ENCODE peak calls at places on chromosomes 6 and 20, in ten cellular contexts. One of them, this sample, is unnamed.

GRCh38 chr20:45095753-45096371 is 5.1 kb downstream of the KCNS1 start:
- DNase-seq in putamen: peak
- DNase-seq in stomach: peak
- DNase-seq in stimulated activated CD8-positive, alpha-beta memory T cell treated with anti-CD3 and anti-CD28 coated beads, Interleukin-4, amount 100 ng/mL, for 24 hours: peak
- DNase-seq in GF-D8: peak
- DNase-seq in body of pancreas: peak
- DNase-seq in CD8-positive, alpha-beta memory T cell: peak
- DNase-seq in AG08395: peak
- DNase-seq in stimulated activated CD4-positive, alpha-beta T cell treated with anti-CD3 and anti-CD28 coated beads, Interleukin-4, amount 100 ng/mL, for 1 hour: peak
- DNase-seq in NCI-H1105: peak
- DNase-seq in this sample: peak

GRCh38 chr6:10403385-10404106 is 11.3 kb downstream of the TFAP2A start:
- DNase-seq in putamen: no peak
- DNase-seq in stomach: no peak
- DNase-seq in stimulated activated CD8-positive, alpha-beta memory T cell treated with anti-CD3 and anti-CD28 coated beads, Interleukin-4, amount 100 ng/mL, for 24 hours: no peak
- DNase-seq in GF-D8: no peak
- DNase-seq in body of pancreas: no peak
- DNase-seq in CD8-positive, alpha-beta memory T cell: no peak
- DNase-seq in AG08395: peak
- DNase-seq in stimulated activated CD4-positive, alpha-beta T cell treated with anti-CD3 and anti-CD28 coated beads, Interleukin-4, amount 100 ng/mL, for 1 hour: no peak
- DNase-seq in NCI-H1105: no peak
- DNase-seq in this sample: no peak

GRCh38 chr20:21518292-21518991 is 4.6 kb upstream of the NKX2-2 start:
- DNase-seq in putamen: no peak
- DNase-seq in stomach: no peak
- DNase-seq in stimulated activated CD8-positive, alpha-beta memory T cell treated with anti-CD3 and anti-CD28 coated beads, Interleukin-4, amount 100 ng/mL, for 24 hours: no peak
- DNase-seq in GF-D8: no peak
- DNase-seq in body of pancreas: no peak
- DNase-seq in CD8-positive, alpha-beta memory T cell: no peak
- DNase-seq in AG08395: no peak
- DNase-seq in stimulated activated CD4-positive, alpha-beta T cell treated with anti-CD3 and anti-CD28 coated beads, Interleukin-4, amount 100 ng/mL, for 1 hour: no peak
- DNase-seq in NCI-H1105: no peak
- DNase-seq in this sample: no peak

GRCh38 chr6:113089056-113089455 is 741.9 kb downstream of the RFPL4B start:
- DNase-seq in putamen: no peak
- DNase-seq in stomach: no peak
- DNase-seq in stimulated activated CD8-positive, alpha-beta memory T cell treated with anti-CD3 and anti-CD28 coated beads, Interleukin-4, amount 100 ng/mL, for 24 hours: no peak
- DNase-seq in GF-D8: no peak
- DNase-seq in body of pancreas: no peak
- DNase-seq in CD8-positive, alpha-beta memory T cell: no peak
- DNase-seq in AG08395: no peak
- DNase-seq in stimulated activated CD4-positive, alpha-beta T cell treated with anti-CD3 and anti-CD28 coated beads, Interleukin-4, amount 100 ng/mL, for 1 hour: no peak
- DNase-seq in NCI-H1105: no peak
- DNase-seq in this sample: no peak

GRCh38 chr6:117616971-117617765 is 14.9 kb upstream of the GOPC start:
- DNase-seq in putamen: no peak
- DNase-seq in stomach: no peak
- DNase-seq in stimulated activated CD8-positive, alpha-beta memory T cell treated with anti-CD3 and anti-CD28 coated beads, Interleukin-4, amount 100 ng/mL, for 24 hours: no peak
- DNase-seq in GF-D8: no peak
- DNase-seq in body of pancreas: no peak
- DNase-seq in CD8-positive, alpha-beta memory T cell: no peak
- DNase-seq in AG08395: no peak
- DNase-seq in stimulated activated CD4-positive, alpha-beta T cell treated with anti-CD3 and anti-CD28 coated beads, Interleukin-4, amount 100 ng/mL, for 1 hour: peak
- DNase-seq in NCI-H1105: no peak
- DNase-seq in this sample: no peak

GRCh38 chr6:169501128-169501527 is 200.7 kb downstream of the WDR27 start:
- DNase-seq in putamen: no peak
- DNase-seq in stomach: no peak
- DNase-seq in stimulated activated CD8-positive, alpha-beta memory T cell treated with anti-CD3 and anti-CD28 coated beads, Interleukin-4, amount 100 ng/mL, for 24 hours: no peak
- DNase-seq in GF-D8: no peak
- DNase-seq in body of pancreas: no peak
- DNase-seq in CD8-positive, alpha-beta memory T cell: peak
- DNase-seq in AG08395: no peak
- DNase-seq in stimulated activated CD4-positive, alpha-beta T cell treated with anti-CD3 and anti-CD28 coated beads, Interleukin-4, amount 100 ng/mL, for 1 hour: no peak
- DNase-seq in NCI-H1105: no peak
- DNase-seq in this sample: no peak

GRCh38 chr20:16005612-16006493 is 567.4 kb downstream of the KIF16B start:
- DNase-seq in putamen: no peak
- DNase-seq in stomach: no peak
- DNase-seq in stimulated activated CD8-positive, alpha-beta memory T cell treated with anti-CD3 and anti-CD28 coated beads, Interleukin-4, amount 100 ng/mL, for 24 hours: no peak
- DNase-seq in GF-D8: no peak
- DNase-seq in body of pancreas: no peak
- DNase-seq in CD8-positive, alpha-beta memory T cell: no peak
- DNase-seq in AG08395: no peak
- DNase-seq in stimulated activated CD4-positive, alpha-beta T cell treated with anti-CD3 and anti-CD28 coated beads, Interleukin-4, amount 100 ng/mL, for 1 hour: no peak
- DNase-seq in NCI-H1105: no peak
- DNase-seq in this sample: no peak

GRCh38 chr6:43742285-43742684 is 27.7 kb upstream of the VEGFA start:
- DNase-seq in putamen: no peak
- DNase-seq in stomach: no peak
- DNase-seq in stimulated activated CD8-positive, alpha-beta memory T cell treated with anti-CD3 and anti-CD28 coated beads, Interleukin-4, amount 100 ng/mL, for 24 hours: no peak
- DNase-seq in GF-D8: no peak
- DNase-seq in body of pancreas: no peak
- DNase-seq in CD8-positive, alpha-beta memory T cell: no peak
- DNase-seq in AG08395: no peak
- DNase-seq in stimulated activated CD4-positive, alpha-beta T cell treated with anti-CD3 and anti-CD28 coated beads, Interleukin-4, amount 100 ng/mL, for 1 hour: no peak
- DNase-seq in NCI-H1105: no peak
- DNase-seq in this sample: no peak

GRCh38 chr6:113434641-113435040 is 422.5 kb upstream of the MARCKS start:
- DNase-seq in putamen: no peak
- DNase-seq in stomach: no peak
- DNase-seq in stimulated activated CD8-positive, alpha-beta memory T cell treated with anti-CD3 and anti-CD28 coated beads, Interleukin-4, amount 100 ng/mL, for 24 hours: no peak
- DNase-seq in GF-D8: no peak
- DNase-seq in body of pancreas: no peak
- DNase-seq in CD8-positive, alpha-beta memory T cell: no peak
- DNase-seq in AG08395: no peak
- DNase-seq in stimulated activated CD4-positive, alpha-beta T cell treated with anti-CD3 and anti-CD28 coated beads, Interleukin-4, amount 100 ng/mL, for 1 hour: no peak
- DNase-seq in NCI-H1105: no peak
- DNase-seq in this sample: no peak

GRCh38 chr6:13373488-13373886 is 45.1 kb upstream of the TBC1D7 start:
- DNase-seq in putamen: no peak
- DNase-seq in stomach: no peak
- DNase-seq in stimulated activated CD8-positive, alpha-beta memory T cell treated with anti-CD3 and anti-CD28 coated beads, Interleukin-4, amount 100 ng/mL, for 24 hours: no peak
- DNase-seq in GF-D8: no peak
- DNase-seq in body of pancreas: no peak
- DNase-seq in CD8-positive, alpha-beta memory T cell: no peak
- DNase-seq in AG08395: no peak
- DNase-seq in stimulated activated CD4-positive, alpha-beta T cell treated with anti-CD3 and anti-CD28 coated beads, Interleukin-4, amount 100 ng/mL, for 1 hour: no peak
- DNase-seq in NCI-H1105: no peak
- DNase-seq in this sample: no peak

GRCh38 chr6:71887006-71887743 is 825 bp downstream of the RIMS1 start:
- DNase-seq in putamen: no peak
- DNase-seq in stomach: no peak
- DNase-seq in stimulated activated CD8-positive, alpha-beta memory T cell treated with anti-CD3 and anti-CD28 coated beads, Interleukin-4, amount 100 ng/mL, for 24 hours: no peak
- DNase-seq in GF-D8: no peak
- DNase-seq in body of pancreas: no peak
- DNase-seq in CD8-positive, alpha-beta memory T cell: no peak
- DNase-seq in AG08395: peak
- DNase-seq in stimulated activated CD4-positive, alpha-beta T cell treated with anti-CD3 and anti-CD28 coated beads, Interleukin-4, amount 100 ng/mL, for 1 hour: no peak
- DNase-seq in NCI-H1105: no peak
- DNase-seq in this sample: no peak

GRCh38 chr6:75244063-75244575 is 518 bp upstream of the COX7A2 start:
- DNase-seq in putamen: no peak
- DNase-seq in stomach: no peak
- DNase-seq in stimulated activated CD8-positive, alpha-beta memory T cell treated with anti-CD3 and anti-CD28 coated beads, Interleukin-4, amount 100 ng/mL, for 24 hours: no peak
- DNase-seq in GF-D8: no peak
- DNase-seq in body of pancreas: no peak
- DNase-seq in CD8-positive, alpha-beta memory T cell: no peak
- DNase-seq in AG08395: peak
- DNase-seq in stimulated activated CD4-positive, alpha-beta T cell treated with anti-CD3 and anti-CD28 coated beads, Interleukin-4, amount 100 ng/mL, for 1 hour: no peak
- DNase-seq in NCI-H1105: no peak
- DNase-seq in this sample: no peak

GRCh38 chr6:163565140-163565539 is 150.6 kb downstream of the QKI start:
- DNase-seq in putamen: no peak
- DNase-seq in stomach: no peak
- DNase-seq in stimulated activated CD8-positive, alpha-beta memory T cell treated with anti-CD3 and anti-CD28 coated beads, Interleukin-4, amount 100 ng/mL, for 24 hours: no peak
- DNase-seq in GF-D8: no peak
- DNase-seq in body of pancreas: no peak
- DNase-seq in CD8-positive, alpha-beta memory T cell: no peak
- DNase-seq in AG08395: no peak
- DNase-seq in stimulated activated CD4-positive, alpha-beta T cell treated with anti-CD3 and anti-CD28 coated beads, Interleukin-4, amount 100 ng/mL, for 1 hour: no peak
- DNase-seq in NCI-H1105: no peak
- DNase-seq in this sample: no peak

GRCh38 chr6:44849829-44850228 is 462.3 kb downstream of the CDC5L start:
- DNase-seq in putamen: no peak
- DNase-seq in stomach: no peak
- DNase-seq in stimulated activated CD8-positive, alpha-beta memory T cell treated with anti-CD3 and anti-CD28 coated beads, Interleukin-4, amount 100 ng/mL, for 24 hours: no peak
- DNase-seq in GF-D8: no peak
- DNase-seq in body of pancreas: no peak
- DNase-seq in CD8-positive, alpha-beta memory T cell: no peak
- DNase-seq in AG08395: peak
- DNase-seq in stimulated activated CD4-positive, alpha-beta T cell treated with anti-CD3 and anti-CD28 coated beads, Interleukin-4, amount 100 ng/mL, for 1 hour: no peak
- DNase-seq in NCI-H1105: no peak
- DNase-seq in this sample: no peak

GRCh38 chr20:62547364-62547763 is 71.6 kb upstream of the GATA5 start:
- DNase-seq in putamen: no peak
- DNase-seq in stomach: no peak
- DNase-seq in stimulated activated CD8-positive, alpha-beta memory T cell treated with anti-CD3 and anti-CD28 coated beads, Interleukin-4, amount 100 ng/mL, for 24 hours: no peak
- DNase-seq in GF-D8: no peak
- DNase-seq in body of pancreas: no peak
- DNase-seq in CD8-positive, alpha-beta memory T cell: no peak
- DNase-seq in AG08395: no peak
- DNase-seq in stimulated activated CD4-positive, alpha-beta T cell treated with anti-CD3 and anti-CD28 coated beads, Interleukin-4, amount 100 ng/mL, for 1 hour: no peak
- DNase-seq in NCI-H1105: no peak
- DNase-seq in this sample: no peak

GRCh38 chr20:50408526-50409364 is 101.4 kb upstream of the PTPN1 start:
- DNase-seq in putamen: no peak
- DNase-seq in stomach: no peak
- DNase-seq in stimulated activated CD8-positive, alpha-beta memory T cell treated with anti-CD3 and anti-CD28 coated beads, Interleukin-4, amount 100 ng/mL, for 24 hours: no peak
- DNase-seq in GF-D8: no peak
- DNase-seq in body of pancreas: no peak
- DNase-seq in CD8-positive, alpha-beta memory T cell: peak
- DNase-seq in AG08395: no peak
- DNase-seq in stimulated activated CD4-positive, alpha-beta T cell treated with anti-CD3 and anti-CD28 coated beads, Interleukin-4, amount 100 ng/mL, for 1 hour: no peak
- DNase-seq in NCI-H1105: no peak
- DNase-seq in this sample: no peak

GRCh38 chr20:14721926-14722325 is 384.5 kb upstream of the FLRT3 start:
- DNase-seq in putamen: no peak
- DNase-seq in stomach: no peak
- DNase-seq in stimulated activated CD8-positive, alpha-beta memory T cell treated with anti-CD3 and anti-CD28 coated beads, Interleukin-4, amount 100 ng/mL, for 24 hours: no peak
- DNase-seq in GF-D8: no peak
- DNase-seq in body of pancreas: no peak
- DNase-seq in CD8-positive, alpha-beta memory T cell: no peak
- DNase-seq in AG08395: peak
- DNase-seq in stimulated activated CD4-positive, alpha-beta T cell treated with anti-CD3 and anti-CD28 coated beads, Interleukin-4, amount 100 ng/mL, for 1 hour: no peak
- DNase-seq in NCI-H1105: no peak
- DNase-seq in this sample: no peak

GRCh38 chr6:106149472-106150069 is 63.4 kb downstream of the PRDM1 start:
- DNase-seq in putamen: no peak
- DNase-seq in stomach: no peak
- DNase-seq in stimulated activated CD8-positive, alpha-beta memory T cell treated with anti-CD3 and anti-CD28 coated beads, Interleukin-4, amount 100 ng/mL, for 24 hours: no peak
- DNase-seq in GF-D8: no peak
- DNase-seq in body of pancreas: no peak
- DNase-seq in CD8-positive, alpha-beta memory T cell: peak
- DNase-seq in AG08395: no peak
- DNase-seq in stimulated activated CD4-positive, alpha-beta T cell treated with anti-CD3 and anti-CD28 coated beads, Interleukin-4, amount 100 ng/mL, for 1 hour: no peak
- DNase-seq in NCI-H1105: no peak
- DNase-seq in this sample: no peak

GRCh38 chr6:36853325-36853724 is 14.1 kb upstream of the CPNE5 start:
- DNase-seq in putamen: no peak
- DNase-seq in stomach: no peak
- DNase-seq in stimulated activated CD8-positive, alpha-beta memory T cell treated with anti-CD3 and anti-CD28 coated beads, Interleukin-4, amount 100 ng/mL, for 24 hours: no peak
- DNase-seq in GF-D8: peak
- DNase-seq in body of pancreas: no peak
- DNase-seq in CD8-positive, alpha-beta memory T cell: no peak
- DNase-seq in AG08395: peak
- DNase-seq in stimulated activated CD4-positive, alpha-beta T cell treated with anti-CD3 and anti-CD28 coated beads, Interleukin-4, amount 100 ng/mL, for 1 hour: no peak
- DNase-seq in NCI-H1105: no peak
- DNase-seq in this sample: no peak

GRCh38 chr6:134352786-134353480 is 35.0 kb upstream of the SGK1 start:
- DNase-seq in putamen: no peak
- DNase-seq in stomach: no peak
- DNase-seq in stimulated activated CD8-positive, alpha-beta memory T cell treated with anti-CD3 and anti-CD28 coated beads, Interleukin-4, amount 100 ng/mL, for 24 hours: no peak
- DNase-seq in GF-D8: no peak
- DNase-seq in body of pancreas: no peak
- DNase-seq in CD8-positive, alpha-beta memory T cell: no peak
- DNase-seq in AG08395: peak
- DNase-seq in stimulated activated CD4-positive, alpha-beta T cell treated with anti-CD3 and anti-CD28 coated beads, Interleukin-4, amount 100 ng/mL, for 1 hour: no peak
- DNase-seq in NCI-H1105: no peak
- DNase-seq in this sample: no peak

GRCh38 chr6:151284431-151285060 is 44.8 kb downstream of the AKAP12 start:
- DNase-seq in putamen: no peak
- DNase-seq in stomach: no peak
- DNase-seq in stimulated activated CD8-positive, alpha-beta memory T cell treated with anti-CD3 and anti-CD28 coated beads, Interleukin-4, amount 100 ng/mL, for 24 hours: no peak
- DNase-seq in GF-D8: no peak
- DNase-seq in body of pancreas: no peak
- DNase-seq in CD8-positive, alpha-beta memory T cell: no peak
- DNase-seq in AG08395: no peak
- DNase-seq in stimulated activated CD4-positive, alpha-beta T cell treated with anti-CD3 and anti-CD28 coated beads, Interleukin-4, amount 100 ng/mL, for 1 hour: no peak
- DNase-seq in NCI-H1105: no peak
- DNase-seq in this sample: no peak

GRCh38 chr6:1311400-1312192 is at the start of gene FOXQ1:
- DNase-seq in putamen: no peak
- DNase-seq in stomach: peak
- DNase-seq in stimulated activated CD8-positive, alpha-beta memory T cell treated with anti-CD3 and anti-CD28 coated beads, Interleukin-4, amount 100 ng/mL, for 24 hours: no peak
- DNase-seq in GF-D8: no peak
- DNase-seq in body of pancreas: peak
- DNase-seq in CD8-positive, alpha-beta memory T cell: no peak
- DNase-seq in AG08395: peak
- DNase-seq in stimulated activated CD4-positive, alpha-beta T cell treated with anti-CD3 and anti-CD28 coated beads, Interleukin-4, amount 100 ng/mL, for 1 hour: no peak
- DNase-seq in NCI-H1105: peak
- DNase-seq in this sample: peak

GRCh38 chr6:135667694-135668455 is 170.3 kb upstream of the AHI1 start:
- DNase-seq in putamen: no peak
- DNase-seq in stomach: no peak
- DNase-seq in stimulated activated CD8-positive, alpha-beta memory T cell treated with anti-CD3 and anti-CD28 coated beads, Interleukin-4, amount 100 ng/mL, for 24 hours: no peak
- DNase-seq in GF-D8: no peak
- DNase-seq in body of pancreas: no peak
- DNase-seq in CD8-positive, alpha-beta memory T cell: no peak
- DNase-seq in AG08395: peak
- DNase-seq in stimulated activated CD4-positive, alpha-beta T cell treated with anti-CD3 and anti-CD28 coated beads, Interleukin-4, amount 100 ng/mL, for 1 hour: no peak
- DNase-seq in NCI-H1105: no peak
- DNase-seq in this sample: peak

GRCh38 chr20:1810572-1810925 is 84.7 kb upstream of the SIRPA start:
- DNase-seq in putamen: no peak
- DNase-seq in stomach: no peak
- DNase-seq in stimulated activated CD8-positive, alpha-beta memory T cell treated with anti-CD3 and anti-CD28 coated beads, Interleukin-4, amount 100 ng/mL, for 24 hours: no peak
- DNase-seq in GF-D8: no peak
- DNase-seq in body of pancreas: no peak
- DNase-seq in CD8-positive, alpha-beta memory T cell: no peak
- DNase-seq in AG08395: no peak
- DNase-seq in stimulated activated CD4-positive, alpha-beta T cell treated with anti-CD3 and anti-CD28 coated beads, Interleukin-4, amount 100 ng/mL, for 1 hour: no peak
- DNase-seq in NCI-H1105: no peak
- DNase-seq in this sample: no peak

GRCh38 chr20:17934141-17934862 is 34.3 kb downstream of the SNX5 start:
- DNase-seq in putamen: no peak
- DNase-seq in stomach: no peak
- DNase-seq in stimulated activated CD8-positive, alpha-beta memory T cell treated with anti-CD3 and anti-CD28 coated beads, Interleukin-4, amount 100 ng/mL, for 24 hours: no peak
- DNase-seq in GF-D8: no peak
- DNase-seq in body of pancreas: no peak
- DNase-seq in CD8-positive, alpha-beta memory T cell: no peak
- DNase-seq in AG08395: peak
- DNase-seq in stimulated activated CD4-positive, alpha-beta T cell treated with anti-CD3 and anti-CD28 coated beads, Interleukin-4, amount 100 ng/mL, for 1 hour: no peak
- DNase-seq in NCI-H1105: no peak
- DNase-seq in this sample: no peak

GRCh38 chr6:121157913-121158312 is 176.4 kb downstream of the TBC1D32 start:
- DNase-seq in putamen: no peak
- DNase-seq in stomach: no peak
- DNase-seq in stimulated activated CD8-positive, alpha-beta memory T cell treated with anti-CD3 and anti-CD28 coated beads, Interleukin-4, amount 100 ng/mL, for 24 hours: no peak
- DNase-seq in GF-D8: no peak
- DNase-seq in body of pancreas: no peak
- DNase-seq in CD8-positive, alpha-beta memory T cell: no peak
- DNase-seq in AG08395: no peak
- DNase-seq in stimulated activated CD4-positive, alpha-beta T cell treated with anti-CD3 and anti-CD28 coated beads, Interleukin-4, amount 100 ng/mL, for 1 hour: no peak
- DNase-seq in NCI-H1105: no peak
- DNase-seq in this sample: no peak

GRCh38 chr6:149830731-149831379 is 33.3 kb downstream of the LRP11 start:
- DNase-seq in putamen: peak
- DNase-seq in stomach: no peak
- DNase-seq in stimulated activated CD8-positive, alpha-beta memory T cell treated with anti-CD3 and anti-CD28 coated beads, Interleukin-4, amount 100 ng/mL, for 24 hours: no peak
- DNase-seq in GF-D8: no peak
- DNase-seq in body of pancreas: no peak
- DNase-seq in CD8-positive, alpha-beta memory T cell: no peak
- DNase-seq in AG08395: peak
- DNase-seq in stimulated activated CD4-positive, alpha-beta T cell treated with anti-CD3 and anti-CD28 coated beads, Interleukin-4, amount 100 ng/mL, for 1 hour: no peak
- DNase-seq in NCI-H1105: no peak
- DNase-seq in this sample: no peak

GRCh38 chr6:154341876-154342275 is 14.7 kb downstream of the IPCEF1 start:
- DNase-seq in putamen: no peak
- DNase-seq in stomach: no peak
- DNase-seq in stimulated activated CD8-positive, alpha-beta memory T cell treated with anti-CD3 and anti-CD28 coated beads, Interleukin-4, amount 100 ng/mL, for 24 hours: no peak
- DNase-seq in GF-D8: no peak
- DNase-seq in body of pancreas: no peak
- DNase-seq in CD8-positive, alpha-beta memory T cell: no peak
- DNase-seq in AG08395: no peak
- DNase-seq in stimulated activated CD4-positive, alpha-beta T cell treated with anti-CD3 and anti-CD28 coated beads, Interleukin-4, amount 100 ng/mL, for 1 hour: no peak
- DNase-seq in NCI-H1105: no peak
- DNase-seq in this sample: no peak